ENCODE peak calls at places on chromosomes 3 and 15, in five cellular contexts. B, P, X, F and M are unnamed samples.

GRCh38 chr3:94811836-94812235 is 749.0 kb downstream of the NSUN3 start:
- DNase-seq in F (peak), P (no peak), B (no peak), X (no peak), M (no peak)

GRCh38 chr3:27630892-27631291 is 91.2 kb downstream of the EOMES start:
- DNase-seq in P (no peak), F (peak), B (no peak), X (peak), M (peak)

GRCh38 chr3:111509308-111509707 is 32.7 kb upstream of the CD96 start:
- DNase-seq in B (no peak), X (no peak), P (no peak), F (no peak), M (peak)

GRCh38 chr3:112734718-112735350 is 93.9 kb upstream of the CCDC80 start:
- DNase-seq in P (peak), X (peak), B (peak), F (peak), M (peak)

GRCh38 chr3:165339753-165340152 is 143.6 kb upstream of the SLITRK3 start:
- DNase-seq in F (peak), P (no peak), B (no peak), X (peak), M (peak)

GRCh38 chr3:63948995-63949394 is 36.8 kb upstream of the SCAANT1 start:
- DNase-seq in P (no peak), X (no peak), F (no peak), B (no peak), M (no peak)

GRCh38 chr3:61236556-61236955 is 14.7 kb downstream of the FHIT start:
- DNase-seq in X (no peak), B (no peak), P (no peak), F (no peak), M (peak)

GRCh38 chr15:85397926-85398325 is 17.5 kb downstream of the AKAP13 start:
- DNase-seq in F (no peak), X (no peak), P (no peak), B (no peak), M (no peak)

GRCh38 chr3:4985330-4986174 is 6.3 kb downstream of the BHLHE40 start:
- DNase-seq in F (peak), X (peak), B (no peak), P (peak), M (peak)

GRCh38 chr3:160471892-160472291 is 22.3 kb upstream of the TRIM59 start:
- DNase-seq in B (no peak), F (no peak), P (no peak), X (no peak), M (no peak)

GRCh38 chr15:72936237-72936636 is 116.0 kb upstream of the NEO1 start:
- DNase-seq in P (no peak), X (no peak), F (no peak), B (no peak), M (no peak)

GRCh38 chr15:93980149-93980911 is 251.0 kb upstream of the MCTP2 start:
- DNase-seq in F (no peak), P (no peak), B (no peak), X (no peak), M (no peak)

GRCh38 chr3:119628816-119629445 is 31.2 kb downstream of the PLA1A start:
- DNase-seq in F (peak), X (no peak), P (no peak), B (no peak), M (no peak)

GRCh38 chr3:8464668-8465067 is 37.0 kb upstream of the LMCD1 start:
- DNase-seq in X (no peak), P (no peak), B (no peak), F (no peak), M (no peak)

GRCh38 chr3:183551930-183552329 is 3.6 kb downstream of the KLHL6 start:
- DNase-seq in P (no peak), B (no peak), X (no peak), F (no peak), M (no peak)

GRCh38 chr15:68304611-68305337 is 27.2 kb downstream of the FEM1B start:
- DNase-seq in F (no peak), P (no peak), B (no peak), X (peak), M (no peak)

GRCh38 chr3:128903501-128903900 is 24.1 kb downstream of the ACAD9 start:
- DNase-seq in P (no peak), X (no peak), F (no peak), B (no peak), M (no peak)

GRCh38 chr3:160134454-160134853 is 90.8 kb upstream of the C3orf80 start:
- DNase-seq in B (no peak), P (no peak), X (no peak), F (peak), M (peak)

GRCh38 chr3:130386604-130387263 is 41.3 kb downstream of the COL6A5 start:
- DNase-seq in X (peak), F (peak), P (no peak), B (no peak), M (peak)

GRCh38 chr3:193418576-193419373 is 40.2 kb upstream of the ATP13A5 start:
- DNase-seq in P (no peak), B (no peak), X (no peak), F (no peak), M (peak)

GRCh38 chr3:184259878-184260570 is 1.3 kb downstream of the CAMK2N2 start:
- DNase-seq in P (no peak), F (peak), X (peak), B (peak), M (no peak)

GRCh38 chr3:112390783-112391641 is 58.1 kb downstream of the CD200 start:
- DNase-seq in X (peak), P (no peak), F (peak), B (peak), M (peak)

GRCh38 chr15:97867870-97868269 is 92.6 kb upstream of the ARRDC4 start:
- DNase-seq in X (no peak), B (no peak), F (no peak), P (no peak), M (no peak)

GRCh38 chr3:103950676-103951075 is 1416.0 kb upstream of the ALCAM start:
- DNase-seq in F (no peak), P (no peak), B (no peak), X (no peak), M (no peak)

GRCh38 chr3:87002346-87002745 is 11.4 kb upstream of the VGLL3 start:
- DNase-seq in P (no peak), X (no peak), F (no peak), B (no peak), M (no peak)

GRCh38 chr3:122365073-122365472 is 18.0 kb downstream of the MIX23 start:
- DNase-seq in F (no peak), B (no peak), P (no peak), X (no peak), M (no peak)

GRCh38 chr3:134751831-134752230 is 43.2 kb upstream of the EPHB1 start:
- DNase-seq in P (no peak), F (no peak), X (no peak), B (no peak), M (no peak)

GRCh38 chr15:96324192-96324895 is 6.2 kb upstream of the NR2F2 start:
- DNase-seq in X (no peak), P (no peak), B (no peak), F (peak), M (no peak)

GRCh38 chr3:138594150-138594934 is at the start of gene CEP70:
- DNase-seq in B (peak), F (peak), X (peak), P (peak), M (peak)

GRCh38 chr3:8301977-8302589 is 199.5 kb upstream of the LMCD1 start:
- DNase-seq in F (peak), P (no peak), B (peak), X (peak), M (peak)

GRCh38 chr3:168249539-168250414 is 154.1 kb upstream of the GOLIM4 start:
- DNase-seq in P (peak), F (peak), B (peak), X (peak), M (peak)

GRCh38 chr15:99507732-99508571 is 57.8 kb upstream of the MEF2A start:
- DNase-seq in B (no peak), F (peak), P (peak), X (no peak), M (peak)

GRCh38 chr3:4845882-4846281 is 133.4 kb upstream of the BHLHE40 start:
- DNase-seq in X (no peak), B (no peak), F (no peak), P (no peak), M (no peak)

GRCh38 chr15:27686376-27686775 is 412.7 kb downstream of the OCA2 start:
- DNase-seq in B (no peak), F (peak), P (no peak), X (no peak), M (no peak)